ENCODE peak calls at places on chromosomes 12 and 14, in five cellular contexts. P is NCI-H774; B is NCI-H1417 treated with DMSO at 0.1 percent for 48 hours; Q is activated T-helper 1 cell treated with anti-CD3 and anti-CD28 coated beads, Interleukin-2, amount 50 U/mL, for 16 hours; F is NAMALWA. R is an unnamed sample.

GRCh38 chr12:90036641-90037040 is 328.0 kb upstream of the ATP2B1 start:
- DNase-seq in Q (no peak), P (no peak), F (no peak), B (no peak), R (no peak)

GRCh38 chr12:11949738-11950403 is 120.9 kb upstream of the BCL2L14 start:
- DNase-seq in F (no peak), B (no peak), Q (no peak), P (no peak), R (no peak)

GRCh38 chr14:60195179-60195810 is 30.1 kb upstream of the DHRS7 start:
- DNase-seq in F (no peak), B (no peak), Q (no peak), P (no peak), R (no peak)

GRCh38 chr14:50615566-50615965 is 52.5 kb downstream of the SAV1 start:
- DNase-seq in F (no peak), P (no peak), B (no peak), Q (no peak), R (no peak)

GRCh38 chr12:8697120-8697475 is 693 bp upstream of the RIMKLB start:
- DNase-seq in Q (no peak), F (peak; percentile 76), B (no peak), P (peak; percentile 40), R (no peak)

GRCh38 chr12:442235-442884 is 17.4 kb upstream of the B4GALNT3 start:
- DNase-seq in Q (no peak), F (peak; percentile 68), B (peak; percentile 20), P (peak; percentile 63), R (no peak)

GRCh38 chr14:59754256-59754655 is 116.3 kb downstream of the RTN1 start:
- DNase-seq in B (no peak), Q (no peak), F (no peak), P (no peak), R (no peak)

GRCh38 chr12:4610481-4610880 is 38.4 kb downstream of the AKAP3 start:
- DNase-seq in B (no peak), F (no peak), Q (no peak), P (no peak), R (no peak)

GRCh38 chr12:6049992-6050391 is 74.5 kb downstream of the VWF start:
- DNase-seq in P (no peak), F (no peak), B (no peak), Q (no peak), R (no peak)

GRCh38 chr12:1796515-1797010 is 23.8 kb upstream of the LRTM2 start:
- DNase-seq in Q (peak; percentile 26), B (no peak), P (peak; percentile 8), F (no peak), R (no peak)

R was measured in NCI-H187 treated with DMSO at 0.1 percent for 48 hours.